ENCODE peak calls at places on chromosomes 5 and 9, in four cellular contexts. One of them, this sample, is unnamed.

GRCh38 chr5:15209053-15209762 is 290.8 kb upstream of the FBXL7 start:
- DNase-seq in tibial artery: no peak
- DNase-seq in fibroblast of mammary gland: no peak
- DNase-seq in keratinocyte: no peak
- DNase-seq in this sample: no peak

GRCh38 chr5:152293189-152293588 is 111.9 kb downstream of the NMUR2 start:
- DNase-seq in tibial artery: no peak
- DNase-seq in fibroblast of mammary gland: no peak
- DNase-seq in keratinocyte: no peak
- DNase-seq in this sample: no peak

GRCh38 chr9:91729558-91729842 is 220.5 kb downstream of the ROR2 start:
- DNase-seq in tibial artery: no peak
- DNase-seq in fibroblast of mammary gland: no peak
- DNase-seq in keratinocyte: no peak
- DNase-seq in this sample: no peak

GRCh38 chr5:140631831-140632365 is 1.1 kb downstream of the CD14 start:
- DNase-seq in tibial artery: no peak
- DNase-seq in fibroblast of mammary gland: no peak
- DNase-seq in keratinocyte: no peak
- DNase-seq in this sample: no peak

GRCh38 chr5:176178789-176179188 is 59.4 kb upstream of the SIMC1 start:
- DNase-seq in tibial artery: no peak
- DNase-seq in fibroblast of mammary gland: no peak
- DNase-seq in keratinocyte: no peak
- DNase-seq in this sample: no peak

GRCh38 chr9:72926506-72926905 is 26.3 kb downstream of the ALDH1A1 start:
- DNase-seq in tibial artery: no peak
- DNase-seq in fibroblast of mammary gland: no peak
- DNase-seq in keratinocyte: no peak
- DNase-seq in this sample: no peak

GRCh38 chr5:74342948-74343682 is 297.4 kb downstream of the ENC1 start:
- DNase-seq in tibial artery: no peak
- DNase-seq in fibroblast of mammary gland: peak; percentile 30
- DNase-seq in keratinocyte: no peak
- DNase-seq in this sample: no peak

GRCh38 chr9:89639367-89639795 is 34.6 kb downstream of the GADD45G start:
- DNase-seq in tibial artery: peak; percentile 81
- DNase-seq in fibroblast of mammary gland: no peak
- DNase-seq in keratinocyte: no peak
- DNase-seq in this sample: no peak

GRCh38 chr9:84708400-84708799 is 38.9 kb downstream of the NTRK2 start:
- DNase-seq in tibial artery: no peak
- DNase-seq in fibroblast of mammary gland: no peak
- DNase-seq in keratinocyte: no peak
- DNase-seq in this sample: no peak

GRCh38 chr9:129548571-129549135 is 72.2 kb downstream of the C9orf50 start:
- DNase-seq in tibial artery: peak; percentile 60
- DNase-seq in fibroblast of mammary gland: no peak
- DNase-seq in keratinocyte: no peak
- DNase-seq in this sample: peak; percentile 38

GRCh38 chr9:107730691-107731090 is 241.1 kb upstream of the KLF4 start:
- DNase-seq in tibial artery: no peak
- DNase-seq in fibroblast of mammary gland: no peak
- DNase-seq in keratinocyte: no peak
- DNase-seq in this sample: no peak

GRCh38 chr9:127801955-127802575 is 617 bp upstream of the FPGS start:
- DNase-seq in tibial artery: peak; percentile 54
- DNase-seq in fibroblast of mammary gland: peak; percentile 39
- DNase-seq in keratinocyte: no peak
- DNase-seq in this sample: peak; percentile 65

GRCh38 chr5:97480313-97480712 is 297.3 kb upstream of the RIOK2 start:
- DNase-seq in tibial artery: no peak
- DNase-seq in fibroblast of mammary gland: no peak
- DNase-seq in keratinocyte: no peak
- DNase-seq in this sample: no peak

GRCh38 chr5:44943637-44944036 is 134.9 kb downstream of the MRPS30 start:
- DNase-seq in tibial artery: no peak
- DNase-seq in fibroblast of mammary gland: no peak
- DNase-seq in keratinocyte: no peak
- DNase-seq in this sample: no peak

GRCh38 chr5:166433679-166434078 is 1857.8 kb upstream of the WWC1 start:
- DNase-seq in tibial artery: no peak
- DNase-seq in fibroblast of mammary gland: no peak
- DNase-seq in keratinocyte: no peak
- DNase-seq in this sample: no peak
- TF ChIP-seq CTCF in tibial artery: no peak
- TF ChIP-seq CTCF in fibroblast of mammary gland: peak; percentile 1
- TF ChIP-seq CTCF in keratinocyte: no peak
- TF ChIP-seq CTCF in this sample: no peak

GRCh38 chr5:141665995-141666940 is 15.1 kb upstream of the FCHSD1 start:
- DNase-seq in tibial artery: no peak
- DNase-seq in fibroblast of mammary gland: no peak
- DNase-seq in keratinocyte: no peak
- DNase-seq in this sample: no peak
- TF ChIP-seq CTCF in tibial artery: no peak
- TF ChIP-seq CTCF in fibroblast of mammary gland: no peak
- TF ChIP-seq CTCF in keratinocyte: no peak
- TF ChIP-seq CTCF in this sample: no peak

DNA sequence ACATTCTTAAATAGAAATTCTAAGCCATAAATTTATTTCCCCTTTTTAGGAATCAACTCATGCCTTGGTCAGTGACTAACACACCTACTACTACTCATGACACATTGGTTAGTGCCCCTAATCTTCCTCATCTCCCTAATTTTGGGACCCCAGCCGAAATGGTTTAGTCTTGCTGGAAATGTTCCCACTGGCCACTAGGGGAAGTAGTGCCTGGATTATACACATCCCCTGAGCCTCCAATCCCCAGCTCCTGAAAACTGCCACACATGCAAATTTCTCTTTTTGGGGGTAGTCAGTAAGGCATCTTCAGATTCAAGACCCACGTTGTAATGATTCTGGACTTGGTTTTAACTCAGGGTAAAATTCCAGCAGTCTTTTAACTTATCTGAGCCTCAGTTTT is 79.8 kb downstream of the HSD17B3 start:
- DNase-seq in tibial artery: no peak
- DNase-seq in fibroblast of mammary gland: peak; percentile 19
- DNase-seq in keratinocyte: no peak
- DNase-seq in this sample: no peak
- TF ChIP-seq CTCF in tibial artery: peak; percentile 27
- TF ChIP-seq CTCF in fibroblast of mammary gland: peak; percentile 60
- TF ChIP-seq CTCF in keratinocyte: peak; percentile 66
- TF ChIP-seq CTCF in this sample: peak; percentile 65

GRCh38 chr9:134136997-134137302 is 1.1 kb downstream of the WDR5 start:
- DNase-seq in tibial artery: no peak
- DNase-seq in fibroblast of mammary gland: no peak
- DNase-seq in keratinocyte: no peak
- DNase-seq in this sample: no peak

GRCh38 chr9:134136117-134136996 is 475 bp downstream of the WDR5 start:
- DNase-seq in tibial artery: no peak
- DNase-seq in fibroblast of mammary gland: peak; percentile 24
- DNase-seq in keratinocyte: no peak
- DNase-seq in this sample: no peak

GRCh38 chr9:134134949-134135342 is 936 bp upstream of the WDR5 start:
- DNase-seq in tibial artery: no peak
- DNase-seq in fibroblast of mammary gland: no peak
- DNase-seq in keratinocyte: no peak
- DNase-seq in this sample: no peak

GRCh38 chr9:134138292-134138691 is 2.4 kb downstream of the WDR5 start:
- DNase-seq in tibial artery: no peak
- DNase-seq in fibroblast of mammary gland: no peak
- DNase-seq in keratinocyte: no peak
- DNase-seq in this sample: no peak

DNA sequence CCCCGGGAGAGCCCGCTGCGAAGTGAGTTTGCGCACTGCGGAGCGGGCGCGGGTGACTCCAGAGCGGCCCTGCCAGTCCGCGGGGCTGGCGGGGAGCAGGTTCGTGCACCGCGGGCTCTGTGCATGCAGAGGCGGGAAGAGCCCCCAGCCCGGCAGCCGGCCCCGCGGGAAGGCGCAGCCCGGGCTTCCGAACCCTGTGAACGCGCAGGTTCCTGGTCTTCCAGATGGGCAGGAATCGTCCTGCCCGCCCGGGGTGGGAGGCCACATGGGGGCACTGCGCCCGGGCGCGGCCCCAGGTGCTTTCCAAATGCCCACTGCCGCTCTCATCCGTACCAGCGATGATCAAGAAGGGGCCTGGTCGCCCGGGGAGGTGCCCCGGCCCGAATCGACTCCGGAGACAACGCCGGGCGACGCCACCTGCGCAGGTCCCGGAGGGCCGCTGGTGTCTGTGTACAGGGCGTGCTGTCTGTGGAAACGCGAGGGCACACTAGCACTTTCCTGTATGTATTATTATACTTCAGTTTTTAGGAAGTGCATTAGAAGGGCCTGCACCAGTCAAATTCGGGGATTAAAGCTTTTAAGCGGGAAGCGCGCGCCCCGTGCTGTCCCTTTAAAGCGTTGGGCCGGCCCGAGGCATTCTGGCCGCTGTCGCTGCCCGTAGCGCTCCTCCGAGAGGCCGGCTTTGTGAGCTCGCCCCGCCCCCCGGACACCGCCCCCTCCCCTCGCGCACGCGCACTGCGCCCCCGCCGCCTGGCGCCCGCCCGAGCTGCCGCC is at the start of gene WDR5:
- DNase-seq in tibial artery: peak; percentile 90
- DNase-seq in fibroblast of mammary gland: peak; percentile 86
- DNase-seq in keratinocyte: no peak
- DNase-seq in this sample: peak; percentile 87
- TF ChIP-seq CTCF in tibial artery: no peak
- TF ChIP-seq CTCF in fibroblast of mammary gland: no peak
- TF ChIP-seq CTCF in keratinocyte: peak; percentile 23
- TF ChIP-seq CTCF in this sample: no peak

This sample was measured in CD14-positive monocyte.